ENCODE peak calls at places on chromosome 1, in six cellular contexts. V is GM23338, Y is SK-N-SH, X is upper lobe of right lung, B is testis, U is Peyer's patch. R is an unnamed sample.

GRCh38 chr1:221834698-221835538 is 93.0 kb upstream of the DUSP10 start:
- DNase-seq in B (no peak), Y (no peak), U (no peak), X (no peak), V (peak), R (no peak)

GRCh38 chr1:211944733-211945500 is 90.4 kb downstream of the INTS7 start:
- DNase-seq in B (peak), V (peak), U (peak), Y (no peak), X (no peak), R (no peak)

GRCh38 chr1:165815725-165816124 is 11.7 kb upstream of the UCK2 start:
- DNase-seq in V (peak), U (no peak), B (peak), X (no peak), Y (no peak), R (no peak)

GRCh38 chr1:160018900-160019299 is 12.9 kb downstream of the PIGM start:
- DNase-seq in Y (no peak), X (no peak), U (no peak), B (no peak), V (no peak), R (no peak)

GRCh38 chr1:21937372-21938121 is 437 bp upstream of the HSPG2 start:
- DNase-seq in V (peak), U (peak), Y (peak), X (peak), B (peak), R (peak)

GRCh38 chr1:232431326-232431725 is 198.6 kb downstream of the SIPA1L2 start:
- DNase-seq in U (no peak), Y (no peak), B (no peak), X (no peak), V (no peak), R (no peak)

GRCh38 chr1:60265560-60266535 is 192.3 kb upstream of the C1orf87 start:
- DNase-seq in X (no peak), Y (no peak), B (no peak), V (no peak), U (no peak), R (no peak)

GRCh38 chr1:95604784-95605183 is 370.8 kb downstream of the RWDD3 start:
- DNase-seq in B (no peak), X (no peak), U (no peak), Y (peak), V (no peak), R (no peak)

GRCh38 chr1:3707298-3707938 is 44.8 kb upstream of the CCDC27 start:
- DNase-seq in U (no peak), B (no peak), Y (no peak), V (peak), X (no peak), R (no peak)

GRCh38 chr1:100581096-100581705 is 43.3 kb downstream of the GPR88 start:
- DNase-seq in Y (no peak), X (no peak), U (no peak), V (no peak), B (no peak), R (no peak)

GRCh38 chr1:34060901-34061415 is 104.1 kb downstream of the CSMD2 start:
- DNase-seq in V (no peak), U (no peak), Y (no peak), X (no peak), B (no peak), R (no peak)

GRCh38 chr1:79738101-79738500 is 731.6 kb upstream of the ADGRL4 start:
- DNase-seq in V (no peak), X (no peak), Y (no peak), B (no peak), U (no peak), R (no peak)

GRCh38 chr1:19427087-19427781 is 58.1 kb downstream of the CAPZB start:
- DNase-seq in B (no peak), Y (no peak), V (no peak), U (no peak), X (no peak), R (no peak)

GRCh38 chr1:119982006-119982405 is 85.7 kb upstream of the ADAM30 start:
- DNase-seq in Y (no peak), V (no peak), X (no peak), U (no peak), B (peak), R (no peak)

GRCh38 chr1:25501235-25502058 is 42.0 kb upstream of the LDLRAP1 start:
- DNase-seq in X (no peak), U (no peak), B (no peak), Y (no peak), V (peak), R (no peak)

GRCh38 chr1:203127672-203128611 is at the start of gene ADORA1:
- DNase-seq in Y (peak), V (peak), U (no peak), B (peak), X (peak), R (no peak)

DNA sequence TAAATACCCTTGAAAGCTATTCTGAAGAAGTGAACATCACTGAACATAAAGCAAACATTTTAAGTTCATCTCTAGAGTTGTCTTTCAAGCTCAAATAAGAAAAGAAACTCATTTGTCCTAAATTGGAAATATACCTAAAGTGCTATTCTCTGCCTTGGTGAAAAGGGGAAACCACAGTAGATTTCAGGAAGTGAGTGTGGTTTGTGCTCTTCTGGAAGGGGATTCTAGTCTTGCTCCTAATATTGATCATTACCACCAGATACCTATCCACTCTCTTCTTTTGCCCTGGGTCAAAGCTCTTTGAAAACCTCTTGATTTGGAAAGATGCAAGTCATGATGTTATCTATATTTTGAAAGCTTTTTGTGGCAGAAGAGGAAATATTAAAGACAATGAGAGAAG is 798.1 kb downstream of the ADGRL2 start:
- DNase-seq in V (no peak), U (no peak), Y (no peak), X (no peak), B (no peak), R (no peak)
- H3K27ac ChIP-seq in V (no peak), U (no peak), Y (no peak), X (no peak), B (no peak), R (no peak)

GRCh38 chr1:174451408-174451807 is 3.6 kb downstream of the GPR52 start:
- DNase-seq in V (peak), Y (no peak), X (no peak), U (no peak), B (no peak), R (no peak)
- H3K4me3 ChIP-seq in V (no peak), Y (no peak), X (no peak), U (no peak), B (no peak), R (no peak)

GRCh38 chr1:72322910-72323309 is 40.6 kb upstream of the NEGR1 start:
- DNase-seq in V (no peak), X (no peak), Y (no peak), U (no peak), B (no peak), R (no peak)
- H3K27ac ChIP-seq in V (no peak), X (no peak), Y (no peak), U (no peak), B (no peak), R (no peak)

DNA sequence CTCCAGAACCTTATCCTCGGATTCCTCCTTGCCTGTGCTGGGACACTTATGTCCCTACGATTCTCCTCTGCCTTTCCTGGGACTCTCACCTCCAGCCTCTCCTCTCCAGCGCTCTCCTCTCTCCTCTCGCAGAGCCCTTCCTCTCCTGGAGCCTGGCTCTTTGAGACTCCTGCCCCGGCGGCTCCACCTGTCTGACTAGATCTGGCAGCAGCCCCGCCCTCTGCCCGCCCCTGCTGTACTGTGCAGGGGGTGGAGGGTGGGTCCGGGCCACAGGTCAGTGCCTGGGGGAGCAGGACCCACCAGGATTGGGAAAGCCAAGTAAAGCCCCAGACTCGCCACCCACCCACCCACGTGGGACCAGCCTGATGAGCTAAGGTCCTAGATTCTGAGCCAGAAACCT is 1.6 kb downstream of the ELOVL1 start:
- DNase-seq in U (peak), V (peak), X (peak), Y (no peak), B (no peak), R (no peak)
- H3K4me3 ChIP-seq in U (no peak), V (peak), X (peak), Y (no peak), B (no peak), R (no peak)

GRCh38 chr1:218930472-218930871 is 243.2 kb upstream of the LYPLAL1 start:
- DNase-seq in X (no peak), B (no peak), Y (no peak), U (no peak), V (no peak), R (no peak)
- H3K27ac ChIP-seq in X (no peak), B (no peak), Y (no peak), U (no peak), V (no peak), R (no peak)